ENCODE peak calls at places on chromosomes 3 and 15, in five cellular contexts. F is GM12878, V is transverse colon, Q is body of pancreas, G is esophagus squamous epithelium. D is an unnamed sample.

GRCh38 chr15:49988766-49989165 is 130.3 kb downstream of the ATP8B4 start:
- DNase-seq in G (no peak), V (no peak), Q (no peak), F (no peak), D (no peak)

GRCh38 chr15:78691873-78692421 is 50.9 kb upstream of the CHRNB4 start:
- DNase-seq in G (no peak), V (no peak), Q (no peak), F (no peak), D (no peak)

GRCh38 chr15:71290002-71290401 is 174.7 kb downstream of the THSD4 start:
- DNase-seq in V (no peak), F (no peak), Q (no peak), G (no peak), D (no peak)

GRCh38 chr15:70826634-70827033 is 27.3 kb downstream of the LARP6 start:
- DNase-seq in F (no peak), G (no peak), Q (peak; percentile 29), V (peak; percentile 24), D (peak; percentile 46)

GRCh38 chr3:159634414-159634813 is 354.2 kb upstream of the IL12A start:
- DNase-seq in Q (no peak), G (no peak), V (no peak), F (no peak), D (no peak)

GRCh38 chr3:127728417-127728816 is 55.7 kb downstream of the ABTB1 start:
- DNase-seq in Q (peak; percentile 0), G (no peak), V (no peak), F (no peak), D (no peak)

GRCh38 chr15:38707802-38708671 is 143.4 kb upstream of the RASGRP1 start:
- DNase-seq in Q (peak; percentile 49), F (no peak), V (peak; percentile 38), G (no peak), D (peak; percentile 22)

GRCh38 chr3:9514306-9514705 is 39.3 kb downstream of the LHFPL4 start:
- DNase-seq in F (no peak), V (no peak), G (no peak), Q (no peak), D (no peak)

GRCh38 chr15:73323374-73323955 is 45.3 kb downstream of the HCN4 start:
- DNase-seq in V (no peak), F (no peak), G (no peak), Q (no peak), D (peak; percentile 10)

GRCh38 chr3:100277255-100277800 is 16.5 kb downstream of the TBC1D23 start:
- DNase-seq in F (no peak), Q (no peak), G (no peak), V (no peak), D (no peak)

GRCh38 chr15:66092053-66092976 is 161.2 kb downstream of the MEGF11 start:
- DNase-seq in Q (no peak), G (no peak), F (no peak), V (no peak), D (no peak)

GRCh38 chr3:81684739-81685395 is 76.6 kb downstream of the GBE1 start:
- DNase-seq in F (no peak), G (no peak), Q (no peak), V (no peak), D (no peak)

GRCh38 chr15:62147149-62148013 is 17.7 kb downstream of the C2CD4B start:
- DNase-seq in G (no peak), V (no peak), Q (peak; percentile 90), F (no peak), D (no peak)

GRCh38 chr3:172882563-172882962 is 132.0 kb downstream of the ECT2 start:
- DNase-seq in F (no peak), Q (no peak), V (no peak), G (no peak), D (no peak)

GRCh38 chr3:156389151-156389760 is 165.7 kb downstream of the SSR3 start:
- DNase-seq in F (no peak), V (no peak), G (no peak), Q (no peak), D (no peak)

GRCh38 chr3:50192689-50193141 is 1.3 kb downstream of the GNAT1 start:
- DNase-seq in Q (peak; percentile 73), F (peak; percentile 16), V (peak; percentile 78), G (no peak), D (peak; percentile 80)

GRCh38 chr3:23418026-23418425 is 214.9 kb downstream of the UBE2E2 start:
- DNase-seq in G (no peak), V (no peak), F (no peak), Q (no peak), D (no peak)

GRCh38 chr15:99452010-99452409 is 113.8 kb upstream of the MEF2A start:
- DNase-seq in V (no peak), F (no peak), G (no peak), Q (no peak), D (no peak)

GRCh38 chr3:196339493-196340254 is 1.5 kb upstream of the TM4SF19 start:
- DNase-seq in G (no peak), F (no peak), Q (no peak), V (no peak), D (no peak)

GRCh38 chr15:64112904-64113303 is 17.1 kb downstream of the SNX1 start:
- DNase-seq in V (no peak), G (no peak), Q (no peak), F (no peak), D (no peak)

GRCh38 chr3:131702156-131702555 is 199.4 kb upstream of the MRPL3 start:
- DNase-seq in F (no peak), V (no peak), Q (no peak), G (no peak), D (no peak)

GRCh38 chr3:72042397-72043211 is 257.7 kb upstream of the PROK2 start:
- DNase-seq in F (no peak), V (no peak), G (no peak), Q (no peak), D (no peak)

GRCh38 chr3:151383956-151384355 is 597 bp downstream of the P2RY12 start:
- DNase-seq in Q (no peak), F (no peak), V (no peak), G (no peak), D (no peak)

GRCh38 chr3:45741247-45741646 is 52.1 kb downstream of the SACM1L start:
- DNase-seq in F (no peak), V (no peak), G (no peak), Q (no peak), D (no peak)

DNA sequence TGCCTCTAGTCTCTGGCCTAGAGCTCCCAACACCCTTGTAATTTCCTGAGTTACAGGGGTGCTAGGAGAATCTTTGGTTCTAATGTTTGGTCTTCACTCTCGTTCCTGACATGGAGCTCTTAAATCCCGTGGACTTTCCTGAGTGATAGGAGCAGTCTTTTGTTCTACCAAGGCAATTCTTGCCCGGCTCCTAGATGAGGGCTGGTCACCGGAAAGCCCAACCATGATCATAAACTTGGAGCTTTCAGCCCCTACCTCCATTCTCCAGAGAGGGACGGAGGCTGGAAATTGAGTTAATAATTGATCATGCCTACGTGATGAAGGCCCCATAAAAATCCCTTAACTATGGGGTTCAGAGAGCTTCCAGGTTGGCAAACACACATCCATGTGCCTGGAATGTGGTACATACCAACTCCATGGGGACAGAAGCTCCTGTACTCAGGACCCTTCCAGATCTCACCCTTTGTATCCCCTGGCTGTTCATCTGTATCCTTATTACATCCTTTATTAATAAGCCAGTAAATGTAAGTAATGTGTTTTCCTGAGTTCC is 18.8 kb upstream of the GATM start:
- DNase-seq in G (no peak), Q (no peak), F (no peak), V (no peak), D (no peak)
- TF ChIP-seq POLR2A in G (no peak), Q (peak; percentile 34), F (no peak), V (no peak), D (no peak)

GRCh38 chr15:95259965-95260364 is 1028.6 kb downstream of the MCTP2 start:
- DNase-seq in G (no peak), F (no peak), Q (no peak), V (no peak), D (peak; percentile 56)
- H3K27ac ChIP-seq in G (peak overlapping the region; percentile 53), F (no peak overlapping the region), Q (no peak overlapping the region), V (no peak overlapping the region), D (peak overlapping the region; percentile 29)

DNA sequence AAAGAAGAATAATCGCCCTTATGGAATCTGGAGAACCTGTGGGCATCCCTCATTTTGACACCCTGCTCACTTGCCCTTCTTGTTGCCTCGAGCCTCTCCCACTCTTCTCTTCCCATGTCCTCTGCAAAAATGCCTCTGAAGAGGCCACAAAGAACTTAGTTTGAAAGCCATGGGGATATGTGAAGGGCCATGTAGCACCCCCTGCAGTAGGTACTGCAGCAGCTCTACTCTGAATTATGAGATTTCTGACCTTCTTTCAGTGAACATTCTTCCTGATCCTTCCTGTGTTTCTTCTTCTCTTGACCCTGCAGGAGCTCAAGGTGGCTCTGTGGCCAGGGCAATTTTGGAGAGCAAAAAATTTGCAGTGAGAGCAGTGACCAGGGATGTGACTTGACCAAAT is 30.4 kb upstream of the TRA2B start:
- DNase-seq in Q (no peak), F (no peak), V (no peak), G (no peak), D (no peak)
- TF ChIP-seq CTCF in Q (no peak), F (no peak), V (no peak), G (no peak), D (no peak)

DNA sequence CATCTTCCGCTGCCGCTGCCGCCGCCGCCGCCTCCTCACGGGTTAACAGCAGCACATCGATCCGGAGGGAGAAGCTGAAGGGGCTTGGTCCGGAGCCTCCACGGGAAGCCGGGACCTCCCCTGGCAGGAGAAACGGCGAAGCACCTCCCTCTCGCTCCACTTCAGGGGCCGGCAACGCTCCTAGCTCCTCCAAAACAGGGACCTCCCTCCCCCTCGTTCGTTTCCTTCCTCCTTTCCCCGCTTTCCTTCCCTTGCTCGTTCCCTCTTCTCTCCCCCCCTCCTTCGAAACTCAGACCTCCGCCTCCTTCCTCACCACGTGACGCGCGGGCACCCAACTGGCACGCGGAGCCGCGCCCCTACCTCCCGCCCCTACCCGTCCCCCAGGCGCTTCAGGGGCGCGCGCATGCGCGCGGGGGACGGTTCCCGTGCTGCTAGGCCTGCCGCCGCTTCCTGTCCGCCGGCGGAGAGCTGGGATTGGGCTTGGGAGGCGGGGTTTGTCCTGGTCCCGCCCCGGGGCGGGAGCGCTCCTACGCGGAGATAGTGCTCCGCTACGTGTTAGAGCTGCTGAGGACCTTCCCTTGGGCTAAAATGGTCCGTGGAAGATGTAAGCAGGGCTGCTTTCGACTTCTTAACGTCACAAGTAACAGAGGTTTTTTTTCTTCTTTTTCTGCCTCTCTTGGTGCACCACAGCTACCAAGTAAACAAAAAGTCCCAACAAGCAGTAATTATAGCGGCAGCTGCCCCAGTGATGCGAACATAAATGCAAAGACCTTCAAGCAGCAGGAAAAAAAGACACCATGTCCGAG is at the start of gene ADAM10:
- DNase-seq in Q (peak; percentile 99), F (peak; percentile 90), G (peak; percentile 88), V (peak; percentile 99), D (peak; percentile 99)
- TF ChIP-seq POLR2A in Q (peak; percentile 93), F (peak; percentile 80), G (peak; percentile 94), V (peak; percentile 93), D (peak; percentile 47)

DNA sequence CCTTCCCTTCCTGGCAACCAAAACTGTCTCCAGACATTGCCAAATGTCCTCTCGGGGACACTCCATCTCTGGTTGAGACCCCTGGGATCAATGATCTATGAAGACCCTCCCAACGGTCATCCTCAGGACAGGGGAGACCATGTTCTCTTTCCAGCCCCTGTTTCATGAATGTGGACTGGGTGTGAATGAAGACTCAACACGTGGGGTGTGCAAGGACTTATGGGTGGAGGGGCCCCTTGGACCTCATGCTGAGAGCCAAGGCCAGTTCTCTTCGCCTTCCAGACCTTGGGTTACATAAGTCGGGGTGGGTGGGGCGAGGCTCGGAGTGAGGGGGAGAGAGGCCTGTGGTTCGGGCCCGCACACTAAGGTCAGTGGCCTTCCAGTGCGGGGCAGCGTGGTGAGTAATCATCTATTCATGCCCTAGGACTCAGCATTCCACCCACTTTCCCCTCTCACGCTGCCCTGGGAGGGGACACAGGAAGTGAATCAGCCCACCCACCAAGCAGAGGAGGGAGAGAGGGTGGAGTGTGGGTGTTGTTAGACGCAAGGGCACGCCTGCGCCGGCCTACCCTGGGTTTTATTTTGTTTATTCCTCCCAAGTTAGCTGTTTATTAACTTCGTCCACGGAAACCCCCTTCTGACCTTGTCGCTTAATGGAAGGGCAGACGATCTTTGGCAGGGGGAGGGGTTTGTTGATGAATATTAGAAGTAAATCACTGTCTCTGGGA is 6.7 kb downstream of the PAQR5 start:
- DNase-seq in G (no peak), Q (peak; percentile 31), V (peak; percentile 67), F (no peak), D (peak; percentile 44)
- H3K27ac ChIP-seq in G (no peak overlapping the region), Q (peak overlapping the region; percentile 80), V (peak overlapping the region; percentile 66), F (no peak overlapping the region), D (no peak overlapping the region)